ENCODE peak calls at places on chromosomes 5 and 9, in nine cellular contexts. One of them, this sample, is unnamed.

GRCh38 chr9:127535834-127536233 is 76.2 kb upstream of the STXBP1 start:
- DNase-seq in anterior cingulate cortex: no peak
- DNase-seq in M059J: peak
- DNase-seq in NCI-H1436: no peak
- DNase-seq in astrocyte of the cerebellum: no peak
- DNase-seq in hepatic stellate cell: peak
- DNase-seq in activated naive CD4-positive, alpha-beta T cell: no peak
- DNase-seq in HuH-7.5: no peak
- DNase-seq in CD8-positive, alpha-beta memory T cell: no peak
- DNase-seq in this sample: no peak

GRCh38 chr9:98331536-98332259 is 76.2 kb upstream of the TBC1D2 start:
- DNase-seq in anterior cingulate cortex: no peak
- DNase-seq in M059J: no peak
- DNase-seq in NCI-H1436: no peak
- DNase-seq in astrocyte of the cerebellum: no peak
- DNase-seq in hepatic stellate cell: no peak
- DNase-seq in activated naive CD4-positive, alpha-beta T cell: no peak
- DNase-seq in HuH-7.5: no peak
- DNase-seq in CD8-positive, alpha-beta memory T cell: no peak
- DNase-seq in this sample: no peak

GRCh38 chr9:89022902-89023301 is 31.6 kb downstream of the S1PR3 start:
- DNase-seq in anterior cingulate cortex: no peak
- DNase-seq in M059J: peak
- DNase-seq in NCI-H1436: no peak
- DNase-seq in astrocyte of the cerebellum: no peak
- DNase-seq in hepatic stellate cell: no peak
- DNase-seq in activated naive CD4-positive, alpha-beta T cell: no peak
- DNase-seq in HuH-7.5: no peak
- DNase-seq in CD8-positive, alpha-beta memory T cell: no peak
- DNase-seq in this sample: no peak

GRCh38 chr5:120124031-120124430 is 340.1 kb upstream of the PRR16 start:
- DNase-seq in anterior cingulate cortex: no peak
- DNase-seq in M059J: no peak
- DNase-seq in NCI-H1436: no peak
- DNase-seq in astrocyte of the cerebellum: no peak
- DNase-seq in hepatic stellate cell: no peak
- DNase-seq in activated naive CD4-positive, alpha-beta T cell: no peak
- DNase-seq in HuH-7.5: no peak
- DNase-seq in CD8-positive, alpha-beta memory T cell: no peak
- DNase-seq in this sample: no peak

GRCh38 chr5:10859393-10860195 is 98.6 kb upstream of the DAP start:
- DNase-seq in anterior cingulate cortex: no peak
- DNase-seq in M059J: no peak
- DNase-seq in NCI-H1436: no peak
- DNase-seq in astrocyte of the cerebellum: no peak
- DNase-seq in hepatic stellate cell: no peak
- DNase-seq in activated naive CD4-positive, alpha-beta T cell: no peak
- DNase-seq in HuH-7.5: peak
- DNase-seq in CD8-positive, alpha-beta memory T cell: no peak
- DNase-seq in this sample: no peak

GRCh38 chr9:137740311-137740710 is 121.5 kb downstream of the EHMT1 start:
- DNase-seq in anterior cingulate cortex: no peak
- DNase-seq in M059J: no peak
- DNase-seq in NCI-H1436: no peak
- DNase-seq in astrocyte of the cerebellum: peak
- DNase-seq in hepatic stellate cell: peak
- DNase-seq in activated naive CD4-positive, alpha-beta T cell: no peak
- DNase-seq in HuH-7.5: no peak
- DNase-seq in CD8-positive, alpha-beta memory T cell: no peak
- DNase-seq in this sample: no peak

GRCh38 chr9:7507026-7507425 is 292.6 kb downstream of the DMAC1 start:
- DNase-seq in anterior cingulate cortex: no peak
- DNase-seq in M059J: no peak
- DNase-seq in NCI-H1436: no peak
- DNase-seq in astrocyte of the cerebellum: no peak
- DNase-seq in hepatic stellate cell: no peak
- DNase-seq in activated naive CD4-positive, alpha-beta T cell: no peak
- DNase-seq in HuH-7.5: no peak
- DNase-seq in CD8-positive, alpha-beta memory T cell: no peak
- DNase-seq in this sample: no peak

GRCh38 chr9:100472725-100473261 is at the start of gene TMEFF1:
- DNase-seq in anterior cingulate cortex: peak
- DNase-seq in M059J: peak
- DNase-seq in NCI-H1436: peak
- DNase-seq in astrocyte of the cerebellum: no peak
- DNase-seq in hepatic stellate cell: peak
- DNase-seq in activated naive CD4-positive, alpha-beta T cell: peak
- DNase-seq in HuH-7.5: peak
- DNase-seq in CD8-positive, alpha-beta memory T cell: peak
- DNase-seq in this sample: peak

GRCh38 chr5:77076961-77077820 is 9.9 kb downstream of the ZBED3 start:
- DNase-seq in anterior cingulate cortex: peak
- DNase-seq in M059J: peak
- DNase-seq in NCI-H1436: peak
- DNase-seq in astrocyte of the cerebellum: no peak
- DNase-seq in hepatic stellate cell: peak
- DNase-seq in activated naive CD4-positive, alpha-beta T cell: peak
- DNase-seq in HuH-7.5: no peak
- DNase-seq in CD8-positive, alpha-beta memory T cell: peak
- DNase-seq in this sample: peak

GRCh38 chr5:163496286-163496685 is 9.1 kb upstream of the MAT2B start:
- DNase-seq in anterior cingulate cortex: no peak
- DNase-seq in M059J: no peak
- DNase-seq in NCI-H1436: no peak
- DNase-seq in astrocyte of the cerebellum: no peak
- DNase-seq in hepatic stellate cell: peak
- DNase-seq in activated naive CD4-positive, alpha-beta T cell: no peak
- DNase-seq in HuH-7.5: no peak
- DNase-seq in CD8-positive, alpha-beta memory T cell: no peak
- DNase-seq in this sample: no peak

GRCh38 chr9:129471201-129472019 is 149.5 kb downstream of the C9orf50 start:
- DNase-seq in anterior cingulate cortex: no peak
- DNase-seq in M059J: no peak
- DNase-seq in NCI-H1436: no peak
- DNase-seq in astrocyte of the cerebellum: no peak
- DNase-seq in hepatic stellate cell: no peak
- DNase-seq in activated naive CD4-positive, alpha-beta T cell: no peak
- DNase-seq in HuH-7.5: no peak
- DNase-seq in CD8-positive, alpha-beta memory T cell: no peak
- DNase-seq in this sample: no peak

GRCh38 chr5:107670028-107670926 is 460 bp downstream of the EFNA5 start:
- DNase-seq in anterior cingulate cortex: no peak
- DNase-seq in M059J: peak
- DNase-seq in NCI-H1436: peak
- DNase-seq in astrocyte of the cerebellum: no peak
- DNase-seq in hepatic stellate cell: peak
- DNase-seq in activated naive CD4-positive, alpha-beta T cell: no peak
- DNase-seq in HuH-7.5: no peak
- DNase-seq in CD8-positive, alpha-beta memory T cell: no peak
- DNase-seq in this sample: no peak

GRCh38 chr9:129080608-129081387 is at the start of gene DOLPP1:
- DNase-seq in anterior cingulate cortex: peak
- DNase-seq in M059J: peak
- DNase-seq in NCI-H1436: peak
- DNase-seq in astrocyte of the cerebellum: peak
- DNase-seq in hepatic stellate cell: peak
- DNase-seq in activated naive CD4-positive, alpha-beta T cell: peak
- DNase-seq in HuH-7.5: peak
- DNase-seq in CD8-positive, alpha-beta memory T cell: peak
- DNase-seq in this sample: peak

GRCh38 chr5:149380466-149381121 is 1.5 kb upstream of the IL17B start:
- DNase-seq in anterior cingulate cortex: no peak
- DNase-seq in M059J: no peak
- DNase-seq in NCI-H1436: no peak
- DNase-seq in astrocyte of the cerebellum: no peak
- DNase-seq in hepatic stellate cell: peak
- DNase-seq in activated naive CD4-positive, alpha-beta T cell: no peak
- DNase-seq in HuH-7.5: peak
- DNase-seq in CD8-positive, alpha-beta memory T cell: no peak
- DNase-seq in this sample: no peak

GRCh38 chr5:138949988-138950387 is 74.9 kb upstream of the LRRTM2 start:
- DNase-seq in anterior cingulate cortex: no peak
- DNase-seq in M059J: no peak
- DNase-seq in NCI-H1436: no peak
- DNase-seq in astrocyte of the cerebellum: no peak
- DNase-seq in hepatic stellate cell: no peak
- DNase-seq in activated naive CD4-positive, alpha-beta T cell: no peak
- DNase-seq in HuH-7.5: no peak
- DNase-seq in CD8-positive, alpha-beta memory T cell: no peak
- DNase-seq in this sample: no peak

GRCh38 chr9:3783156-3783555 is 257.4 kb upstream of the RFX3 start:
- DNase-seq in anterior cingulate cortex: no peak
- DNase-seq in M059J: no peak
- DNase-seq in NCI-H1436: no peak
- DNase-seq in astrocyte of the cerebellum: no peak
- DNase-seq in hepatic stellate cell: no peak
- DNase-seq in activated naive CD4-positive, alpha-beta T cell: no peak
- DNase-seq in HuH-7.5: no peak
- DNase-seq in CD8-positive, alpha-beta memory T cell: no peak
- DNase-seq in this sample: no peak

GRCh38 chr5:121691478-121691877 is 160.2 kb upstream of the FTMT start:
- DNase-seq in anterior cingulate cortex: no peak
- DNase-seq in M059J: peak
- DNase-seq in NCI-H1436: no peak
- DNase-seq in astrocyte of the cerebellum: no peak
- DNase-seq in hepatic stellate cell: no peak
- DNase-seq in activated naive CD4-positive, alpha-beta T cell: no peak
- DNase-seq in HuH-7.5: peak
- DNase-seq in CD8-positive, alpha-beta memory T cell: no peak
- DNase-seq in this sample: no peak

GRCh38 chr5:119340597-119341218 is 15.1 kb upstream of the TNFAIP8 start:
- DNase-seq in anterior cingulate cortex: no peak
- DNase-seq in M059J: no peak
- DNase-seq in NCI-H1436: no peak
- DNase-seq in astrocyte of the cerebellum: no peak
- DNase-seq in hepatic stellate cell: no peak
- DNase-seq in activated naive CD4-positive, alpha-beta T cell: no peak
- DNase-seq in HuH-7.5: no peak
- DNase-seq in CD8-positive, alpha-beta memory T cell: peak
- DNase-seq in this sample: no peak

GRCh38 chr5:95221234-95221633 is 63.7 kb downstream of the MCTP1 start:
- DNase-seq in anterior cingulate cortex: no peak
- DNase-seq in M059J: no peak
- DNase-seq in NCI-H1436: no peak
- DNase-seq in astrocyte of the cerebellum: no peak
- DNase-seq in hepatic stellate cell: no peak
- DNase-seq in activated naive CD4-positive, alpha-beta T cell: no peak
- DNase-seq in HuH-7.5: no peak
- DNase-seq in CD8-positive, alpha-beta memory T cell: no peak
- DNase-seq in this sample: no peak

GRCh38 chr5:170266570-170267379 is 30.8 kb downstream of the LCP2 start:
- DNase-seq in anterior cingulate cortex: no peak
- DNase-seq in M059J: no peak
- DNase-seq in NCI-H1436: no peak
- DNase-seq in astrocyte of the cerebellum: no peak
- DNase-seq in hepatic stellate cell: no peak
- DNase-seq in activated naive CD4-positive, alpha-beta T cell: no peak
- DNase-seq in HuH-7.5: no peak
- DNase-seq in CD8-positive, alpha-beta memory T cell: peak
- DNase-seq in this sample: no peak

GRCh38 chr5:91486638-91487037 is 103.5 kb upstream of the ARRDC3 start:
- DNase-seq in anterior cingulate cortex: no peak
- DNase-seq in M059J: peak
- DNase-seq in NCI-H1436: no peak
- DNase-seq in astrocyte of the cerebellum: no peak
- DNase-seq in hepatic stellate cell: no peak
- DNase-seq in activated naive CD4-positive, alpha-beta T cell: no peak
- DNase-seq in HuH-7.5: no peak
- DNase-seq in CD8-positive, alpha-beta memory T cell: no peak
- DNase-seq in this sample: no peak

GRCh38 chr5:131171276-131171815 is 602 bp downstream of the LYRM7 start:
- DNase-seq in anterior cingulate cortex: peak
- DNase-seq in M059J: no peak
- DNase-seq in NCI-H1436: no peak
- DNase-seq in astrocyte of the cerebellum: no peak
- DNase-seq in hepatic stellate cell: no peak
- DNase-seq in activated naive CD4-positive, alpha-beta T cell: no peak
- DNase-seq in HuH-7.5: no peak
- DNase-seq in CD8-positive, alpha-beta memory T cell: peak
- DNase-seq in this sample: no peak

GRCh38 chr9:69758001-69758730 is 1.6 kb downstream of the PTAR1 start:
- DNase-seq in anterior cingulate cortex: no peak
- DNase-seq in M059J: peak
- DNase-seq in NCI-H1436: no peak
- DNase-seq in astrocyte of the cerebellum: peak
- DNase-seq in hepatic stellate cell: no peak
- DNase-seq in activated naive CD4-positive, alpha-beta T cell: no peak
- DNase-seq in HuH-7.5: no peak
- DNase-seq in CD8-positive, alpha-beta memory T cell: no peak
- DNase-seq in this sample: no peak

GRCh38 chr9:82223442-82223841 is 234.9 kb downstream of the SPATA31D1 start:
- DNase-seq in anterior cingulate cortex: no peak
- DNase-seq in M059J: peak
- DNase-seq in NCI-H1436: no peak
- DNase-seq in astrocyte of the cerebellum: no peak
- DNase-seq in hepatic stellate cell: no peak
- DNase-seq in activated naive CD4-positive, alpha-beta T cell: no peak
- DNase-seq in HuH-7.5: no peak
- DNase-seq in CD8-positive, alpha-beta memory T cell: no peak
- DNase-seq in this sample: no peak

GRCh38 chr9:124256517-124257069 is 1.2 kb upstream of the NEK6 start:
- DNase-seq in anterior cingulate cortex: no peak
- DNase-seq in M059J: peak
- DNase-seq in NCI-H1436: peak
- DNase-seq in astrocyte of the cerebellum: peak
- DNase-seq in hepatic stellate cell: peak
- DNase-seq in activated naive CD4-positive, alpha-beta T cell: no peak
- DNase-seq in HuH-7.5: no peak
- DNase-seq in CD8-positive, alpha-beta memory T cell: peak
- DNase-seq in this sample: no peak

This sample was measured in naive B cell.